ENCODE peak calls at places on chromosomes 16 and 17, in four cellular contexts. S is DND-41, C is upper lobe of left lung, R is lower lobe of right lung. B is an unnamed sample.
A peak's percentile ranks its signal among the peaks of the same experiment; 100 is the strongest.

GRCh38 chr17:46771601-46772012 is 46.9 kb downstream of the WNT3 start:
- DNase-seq in S (peak; percentile 57), C (peak; percentile 92), R (peak; percentile 59), B (peak; percentile 21)

GRCh38 chr17:38565853-38566665 is 39.7 kb downstream of the SRCIN1 start:
- DNase-seq in S (no peak), C (no peak), R (no peak), B (no peak)

GRCh38 chr16:14003119-14003570 is 68.0 kb upstream of the MRTFB start:
- DNase-seq in S (no peak), C (no peak), R (peak; percentile 84), B (peak; percentile 35)

GRCh38 chr17:933168-934083 is 46.1 kb downstream of the NXN start:
- DNase-seq in S (no peak), C (no peak), R (peak; percentile 63), B (peak; percentile 58)

GRCh38 chr17:75370288-75370687 is 35.2 kb downstream of the GRB2 start:
- DNase-seq in S (no peak), C (no peak), R (no peak), B (peak; percentile 63)

GRCh38 chr16:76837872-76838271 is 353.1 kb upstream of the MON1B start:
- DNase-seq in S (no peak), C (no peak), R (no peak), B (no peak)

GRCh38 chr17:72302735-72303134 is 181.9 kb downstream of the SOX9 start:
- DNase-seq in S (no peak), C (no peak), R (no peak), B (no peak)

GRCh38 chr17:47694018-47694817 is at the start of gene TBKBP1:
- DNase-seq in S (peak; percentile 82), C (peak; percentile 88), R (peak; percentile 66), B (peak; percentile 46)

GRCh38 chr17:82750241-82750905 is 1.5 kb upstream of the TBCD start:
- DNase-seq in S (no peak), C (no peak), R (peak; percentile 48), B (no peak)

GRCh38 chr16:89048087-89048729 is 45.4 kb upstream of the ACSF3 start:
- DNase-seq in S (no peak), C (peak; percentile 73), R (peak; percentile 41), B (no peak)

GRCh38 chr17:48051706-48052486 is 3.7 kb downstream of the NFE2L1 start:
- DNase-seq in S (no peak), C (no peak), R (no peak), B (peak; percentile 54)

GRCh38 chr16:27426423-27427408 is 24.7 kb downstream of the IL21R start:
- DNase-seq in S (peak; percentile 56), C (no peak), R (no peak), B (peak; percentile 73)

GRCh38 chr16:84241778-84242177 is 2.0 kb upstream of the KCNG4 start:
- DNase-seq in S (no peak), C (no peak), R (no peak), B (no peak)

GRCh38 chr16:51407199-51407598 is 256.1 kb upstream of the SALL1 start:
- DNase-seq in S (no peak), C (no peak), R (no peak), B (no peak)

GRCh38 chr16:66619036-66619435 is 14.5 kb downstream of the CMTM3 start:
- DNase-seq in S (no peak), C (no peak), R (no peak), B (no peak)

GRCh38 chr16:66616592-66616991 is 12.1 kb downstream of the CMTM3 start:
- DNase-seq in S (no peak), C (no peak), R (no peak), B (no peak)

GRCh38 chr16:66617010-66617434 is 12.5 kb downstream of the CMTM3 start:
- DNase-seq in S (no peak), C (no peak), R (no peak), B (no peak)

GRCh38 chr16:66618588-66618987 is 14.1 kb downstream of the CMTM3 start:
- DNase-seq in S (no peak), C (no peak), R (no peak), B (no peak)

GRCh38 chr16:66617728-66618127 is 13.2 kb downstream of the CMTM3 start:
- DNase-seq in S (no peak), C (no peak), R (no peak), B (no peak)
- H3K27ac ChIP-seq in S (no peak overlapping the region), C (no peak overlapping the region), R (no peak overlapping the region), B (no peak overlapping the region)

DNA sequence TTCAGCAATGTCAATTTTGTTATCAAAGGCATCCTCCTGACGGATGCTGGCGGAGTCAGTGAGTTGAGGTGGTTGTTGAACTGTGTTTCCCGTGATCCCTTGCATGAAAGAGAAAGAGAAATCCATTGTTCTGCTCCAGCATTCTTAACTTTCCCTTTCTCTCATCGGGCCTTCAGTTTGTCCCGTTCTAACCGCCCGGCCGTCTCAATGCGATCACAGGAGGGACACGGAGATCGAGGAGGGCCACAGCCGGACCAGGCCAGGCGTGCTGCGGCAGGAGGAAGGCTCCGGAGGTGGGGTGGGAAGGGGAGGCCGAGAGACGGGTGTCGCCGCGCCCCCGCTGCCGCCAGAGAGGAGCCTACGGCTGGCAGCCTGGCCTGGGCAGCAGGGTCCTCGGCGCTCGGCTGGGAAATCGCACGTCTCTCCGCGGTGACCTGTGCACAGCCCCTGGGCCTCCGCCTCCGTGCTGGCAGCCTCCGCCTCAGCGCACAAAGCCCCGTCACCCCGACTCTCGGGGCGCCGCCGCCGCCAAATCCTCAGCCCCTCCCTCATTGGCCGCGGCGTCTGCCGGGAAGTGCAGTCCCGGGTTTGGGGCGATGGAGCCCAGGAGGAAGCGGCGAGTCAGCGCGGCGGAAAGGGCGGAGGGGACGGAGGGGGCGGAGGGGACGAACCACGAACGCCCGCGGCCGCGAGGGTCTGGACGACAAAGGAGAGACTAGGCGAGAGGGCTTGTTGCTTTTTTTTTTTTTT is 38.1 kb downstream of the SOST start:
- DNase-seq in S (peak; percentile 78), C (peak; percentile 95), R (peak; percentile 87), B (peak; percentile 74)
- H3K27ac ChIP-seq in S (peak overlapping the region; percentile 55), C (peak overlapping the region; percentile 98), R (peak overlapping the region; percentile 96), B (peak overlapping the region; percentile 96)

GRCh38 chr16:63324306-63324705 is 1288.1 kb upstream of the CDH8 start:
- DNase-seq in S (no peak), C (no peak), R (no peak), B (no peak)
- H3K27ac ChIP-seq in S (no peak overlapping the region), C (no peak overlapping the region), R (no peak overlapping the region), B (no peak overlapping the region)

DNA sequence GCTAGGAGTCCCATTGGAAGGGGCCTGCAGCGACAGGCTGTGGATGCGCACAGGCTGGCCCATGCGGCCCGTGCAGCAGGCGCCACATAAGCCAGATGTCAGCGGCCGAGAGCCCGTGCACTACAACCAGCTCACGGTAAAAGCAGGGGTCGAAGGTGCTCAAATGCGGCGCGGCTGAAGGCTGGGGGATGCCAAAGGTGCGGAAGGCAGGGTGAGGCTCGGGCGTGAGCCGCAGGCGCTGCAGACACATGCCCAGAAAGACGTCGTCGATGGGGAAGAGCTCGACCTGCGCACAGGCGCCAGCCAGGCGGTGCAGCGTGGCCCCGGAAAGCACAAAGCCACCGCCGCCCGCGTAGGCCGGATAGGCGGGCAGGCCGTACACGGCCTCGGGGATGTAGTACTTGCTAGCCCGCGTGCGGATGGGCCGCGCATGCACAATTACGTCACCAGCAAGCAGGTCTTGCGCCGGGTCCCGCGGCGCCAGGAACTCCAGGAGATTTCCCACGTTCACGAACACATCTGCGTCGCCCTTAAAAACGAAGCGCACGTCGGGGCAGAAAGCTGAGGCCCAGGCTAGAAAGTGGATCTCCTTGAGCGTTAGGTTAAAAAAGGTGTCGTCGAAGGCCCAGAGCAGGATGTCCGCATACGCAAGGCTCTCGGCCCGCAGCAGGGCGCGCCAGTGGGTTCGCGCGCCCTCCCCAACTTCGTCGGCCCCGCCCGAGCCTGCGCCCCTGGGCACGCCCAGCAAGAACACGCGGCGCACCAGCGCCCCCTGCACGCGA is 1.3 kb downstream of the B3GNT9 start:
- DNase-seq in S (no peak), C (peak; percentile 85), R (no peak), B (no peak)
- H3K27ac ChIP-seq in S (no peak overlapping the region), C (no peak overlapping the region), R (no peak overlapping the region), B (no peak overlapping the region)

GRCh38 chr16:9088848-9089247 is 2.6 kb upstream of the HAPSTR1 start:
- DNase-seq in S (no peak), C (no peak), R (no peak), B (no peak)
- H3K27ac ChIP-seq in S (no peak overlapping the region), C (no peak overlapping the region), R (no peak overlapping the region), B (no peak overlapping the region)

DNA sequence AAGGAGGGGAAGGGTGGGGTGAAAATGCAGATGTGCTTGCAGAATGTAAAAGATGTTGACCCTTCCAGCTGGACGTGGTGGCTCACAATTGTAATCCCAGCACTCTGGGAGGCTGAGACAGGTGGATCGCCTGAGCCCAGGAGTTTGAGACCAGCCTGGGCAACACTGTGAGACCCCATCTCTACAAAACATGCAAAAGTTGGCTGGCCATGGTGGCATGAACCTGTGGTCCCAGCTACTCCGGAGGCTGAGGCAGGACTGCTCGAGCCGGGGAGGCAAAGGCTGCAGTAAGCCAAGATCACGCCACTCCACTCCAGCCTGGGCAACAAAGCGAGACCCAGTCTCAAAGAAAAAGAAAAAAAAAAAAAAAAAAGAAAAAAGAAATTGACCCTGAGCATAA is 17.8 kb downstream of the ATP1B2 start:
- DNase-seq in S (no peak), C (no peak), R (no peak), B (no peak)
- H3K27ac ChIP-seq in S (no peak overlapping the region), C (no peak overlapping the region), R (no peak overlapping the region), B (no peak overlapping the region)